ENCODE peak calls at places on chromosomes 6 and 20, in five cellular contexts. One of them, this sample, is unnamed.
A peak's percentile ranks its signal among the peaks of the same experiment; 100 is the strongest.

GRCh38 chr6:133205304-133205703 is 35.9 kb upstream of the EYA4 start:
- DNase-seq in ureter: no peak
- DNase-seq in fibroblast of the aortic adventitia: no peak
- DNase-seq in left cardiac atrium: no peak
- DNase-seq in effector CD8-positive, alpha-beta T cell: no peak
- DNase-seq in this sample: no peak

GRCh38 chr20:10476319-10476724 is 41.2 kb downstream of the SLX4IP start:
- DNase-seq in ureter: no peak
- DNase-seq in fibroblast of the aortic adventitia: peak; percentile 27
- DNase-seq in left cardiac atrium: no peak
- DNase-seq in effector CD8-positive, alpha-beta T cell: no peak
- DNase-seq in this sample: peak; percentile 13

GRCh38 chr6:106125925-106126435 is 39.8 kb downstream of the PRDM1 start:
- DNase-seq in ureter: no peak
- DNase-seq in fibroblast of the aortic adventitia: no peak
- DNase-seq in left cardiac atrium: no peak
- DNase-seq in effector CD8-positive, alpha-beta T cell: no peak
- DNase-seq in this sample: no peak

GRCh38 chr6:158237656-158238055 is 69.5 kb downstream of the GTF2H5 start:
- DNase-seq in ureter: no peak
- DNase-seq in fibroblast of the aortic adventitia: no peak
- DNase-seq in left cardiac atrium: no peak
- DNase-seq in effector CD8-positive, alpha-beta T cell: no peak
- DNase-seq in this sample: no peak

GRCh38 chr20:50467618-50468373 is 42.4 kb upstream of the PTPN1 start:
- DNase-seq in ureter: peak; percentile 52
- DNase-seq in fibroblast of the aortic adventitia: peak; percentile 61
- DNase-seq in left cardiac atrium: peak; percentile 44
- DNase-seq in effector CD8-positive, alpha-beta T cell: no peak
- DNase-seq in this sample: peak; percentile 23

GRCh38 chr6:95109212-95109611 is 468.1 kb upstream of the MANEA start:
- DNase-seq in ureter: no peak
- DNase-seq in fibroblast of the aortic adventitia: no peak
- DNase-seq in left cardiac atrium: no peak
- DNase-seq in effector CD8-positive, alpha-beta T cell: no peak
- DNase-seq in this sample: no peak

GRCh38 chr20:57877995-57878394 is 168.2 kb upstream of the PMEPA1 start:
- DNase-seq in ureter: no peak
- DNase-seq in fibroblast of the aortic adventitia: no peak
- DNase-seq in left cardiac atrium: no peak
- DNase-seq in effector CD8-positive, alpha-beta T cell: no peak
- DNase-seq in this sample: no peak

GRCh38 chr6:6893701-6894100 is 214.1 kb upstream of the RREB1 start:
- DNase-seq in ureter: no peak
- DNase-seq in fibroblast of the aortic adventitia: no peak
- DNase-seq in left cardiac atrium: no peak
- DNase-seq in effector CD8-positive, alpha-beta T cell: no peak
- DNase-seq in this sample: no peak

GRCh38 chr6:147508073-147508870 is at the start of gene SAMD5:
- DNase-seq in ureter: peak; percentile 49
- DNase-seq in fibroblast of the aortic adventitia: peak; percentile 35
- DNase-seq in left cardiac atrium: peak; percentile 68
- DNase-seq in effector CD8-positive, alpha-beta T cell: no peak
- DNase-seq in this sample: no peak

GRCh38 chr6:31797607-31798006 is 2.1 kb upstream of the VARS1 start:
- DNase-seq in ureter: no peak
- DNase-seq in fibroblast of the aortic adventitia: no peak
- DNase-seq in left cardiac atrium: no peak
- DNase-seq in effector CD8-positive, alpha-beta T cell: no peak
- DNase-seq in this sample: no peak

GRCh38 chr6:150685860-150686259 is 86.2 kb downstream of the PLEKHG1 start:
- DNase-seq in ureter: no peak
- DNase-seq in fibroblast of the aortic adventitia: no peak
- DNase-seq in left cardiac atrium: no peak
- DNase-seq in effector CD8-positive, alpha-beta T cell: no peak
- DNase-seq in this sample: peak; percentile 16

GRCh38 chr6:16430661-16431089 is 192.3 kb downstream of the GMPR start:
- DNase-seq in ureter: no peak
- DNase-seq in fibroblast of the aortic adventitia: peak; percentile 89
- DNase-seq in left cardiac atrium: no peak
- DNase-seq in effector CD8-positive, alpha-beta T cell: no peak
- DNase-seq in this sample: no peak

GRCh38 chr6:44176935-44177509 is 18.4 kb downstream of the CAPN11 start:
- DNase-seq in ureter: no peak
- DNase-seq in fibroblast of the aortic adventitia: no peak
- DNase-seq in left cardiac atrium: no peak
- DNase-seq in effector CD8-positive, alpha-beta T cell: peak; percentile 12
- DNase-seq in this sample: no peak

GRCh38 chr6:165987483-165988305 is 180.0 kb downstream of the TBXT start:
- DNase-seq in ureter: no peak
- DNase-seq in fibroblast of the aortic adventitia: peak; percentile 88
- DNase-seq in left cardiac atrium: peak; percentile 90
- DNase-seq in effector CD8-positive, alpha-beta T cell: no peak
- DNase-seq in this sample: peak; percentile 59

GRCh38 chr6:99514089-99514488 is 1.1 kb downstream of the USP45 start:
- DNase-seq in ureter: no peak
- DNase-seq in fibroblast of the aortic adventitia: peak; percentile 15
- DNase-seq in left cardiac atrium: no peak
- DNase-seq in effector CD8-positive, alpha-beta T cell: no peak
- DNase-seq in this sample: peak; percentile 24

GRCh38 chr6:163429858-163430448 is 15.4 kb downstream of the QKI start:
- DNase-seq in ureter: no peak
- DNase-seq in fibroblast of the aortic adventitia: no peak
- DNase-seq in left cardiac atrium: no peak
- DNase-seq in effector CD8-positive, alpha-beta T cell: no peak
- DNase-seq in this sample: no peak

GRCh38 chr6:136791296-136792065 is 796 bp downstream of the MAP3K5 start:
- DNase-seq in ureter: peak; percentile 74
- DNase-seq in fibroblast of the aortic adventitia: peak; percentile 62
- DNase-seq in left cardiac atrium: peak; percentile 66
- DNase-seq in effector CD8-positive, alpha-beta T cell: no peak
- DNase-seq in this sample: peak; percentile 45

GRCh38 chr6:54191460-54191859 is 80.2 kb downstream of the MLIP start:
- DNase-seq in ureter: no peak
- DNase-seq in fibroblast of the aortic adventitia: peak; percentile 6
- DNase-seq in left cardiac atrium: no peak
- DNase-seq in effector CD8-positive, alpha-beta T cell: no peak
- DNase-seq in this sample: no peak

GRCh38 chr20:47576516-47577033 is 74.9 kb downstream of the NCOA3 start:
- DNase-seq in ureter: peak; percentile 74
- DNase-seq in fibroblast of the aortic adventitia: peak; percentile 89
- DNase-seq in left cardiac atrium: peak; percentile 59
- DNase-seq in effector CD8-positive, alpha-beta T cell: no peak
- DNase-seq in this sample: peak; percentile 47

GRCh38 chr6:20564777-20565176 is 30.5 kb downstream of the CDKAL1 start:
- DNase-seq in ureter: no peak
- DNase-seq in fibroblast of the aortic adventitia: no peak
- DNase-seq in left cardiac atrium: no peak
- DNase-seq in effector CD8-positive, alpha-beta T cell: no peak
- DNase-seq in this sample: no peak

GRCh38 chr6:79544939-79545450 is 7.8 kb upstream of the LCA5 start:
- DNase-seq in ureter: peak; percentile 87
- DNase-seq in fibroblast of the aortic adventitia: peak; percentile 97
- DNase-seq in left cardiac atrium: peak; percentile 79
- DNase-seq in effector CD8-positive, alpha-beta T cell: no peak
- DNase-seq in this sample: peak; percentile 88

GRCh38 chr20:62402456-62402855 is 4.6 kb downstream of the CABLES2 start:
- DNase-seq in ureter: no peak
- DNase-seq in fibroblast of the aortic adventitia: no peak
- DNase-seq in left cardiac atrium: no peak
- DNase-seq in effector CD8-positive, alpha-beta T cell: no peak
- DNase-seq in this sample: no peak

GRCh38 chr6:336159-337114 is 44.1 kb downstream of the DUSP22 start:
- DNase-seq in ureter: no peak
- DNase-seq in fibroblast of the aortic adventitia: no peak
- DNase-seq in left cardiac atrium: no peak
- DNase-seq in effector CD8-positive, alpha-beta T cell: no peak
- DNase-seq in this sample: no peak

GRCh38 chr20:47459344-47460073 is 42.2 kb upstream of the NCOA3 start:
- DNase-seq in ureter: no peak
- DNase-seq in fibroblast of the aortic adventitia: no peak
- DNase-seq in left cardiac atrium: no peak
- DNase-seq in effector CD8-positive, alpha-beta T cell: no peak
- DNase-seq in this sample: no peak

GRCh38 chr6:1062786-1063545 is 248.9 kb upstream of the FOXQ1 start:
- DNase-seq in ureter: no peak
- DNase-seq in fibroblast of the aortic adventitia: no peak
- DNase-seq in left cardiac atrium: no peak
- DNase-seq in effector CD8-positive, alpha-beta T cell: no peak
- DNase-seq in this sample: no peak

GRCh38 chr6:44512868-44513641 is 125.5 kb downstream of the CDC5L start:
- DNase-seq in ureter: no peak
- DNase-seq in fibroblast of the aortic adventitia: peak; percentile 60
- DNase-seq in left cardiac atrium: no peak
- DNase-seq in effector CD8-positive, alpha-beta T cell: no peak
- DNase-seq in this sample: peak; percentile 33

GRCh38 chr20:32763202-32763999 is 1.2 kb downstream of the DNMT3B start:
- DNase-seq in ureter: no peak
- DNase-seq in fibroblast of the aortic adventitia: no peak
- DNase-seq in left cardiac atrium: no peak
- DNase-seq in effector CD8-positive, alpha-beta T cell: no peak
- DNase-seq in this sample: no peak

GRCh38 chr6:35810831-35811698 is 5.9 kb downstream of the LHFPL5 start:
- DNase-seq in ureter: no peak
- DNase-seq in fibroblast of the aortic adventitia: peak; percentile 24
- DNase-seq in left cardiac atrium: no peak
- DNase-seq in effector CD8-positive, alpha-beta T cell: no peak
- DNase-seq in this sample: no peak

GRCh38 chr20:15012551-15012950 is 675.1 kb upstream of the FLRT3 start:
- DNase-seq in ureter: no peak
- DNase-seq in fibroblast of the aortic adventitia: no peak
- DNase-seq in left cardiac atrium: no peak
- DNase-seq in effector CD8-positive, alpha-beta T cell: no peak
- DNase-seq in this sample: no peak

GRCh38 chr6:158707120-158707519 is 57.3 kb downstream of the SYTL3 start:
- DNase-seq in ureter: no peak
- DNase-seq in fibroblast of the aortic adventitia: peak; percentile 58
- DNase-seq in left cardiac atrium: peak; percentile 54
- DNase-seq in effector CD8-positive, alpha-beta T cell: no peak
- DNase-seq in this sample: no peak

GRCh38 chr6:7878401-7878964 is 32.1 kb downstream of the TXNDC5 start:
- DNase-seq in ureter: no peak
- DNase-seq in fibroblast of the aortic adventitia: no peak
- DNase-seq in left cardiac atrium: no peak
- DNase-seq in effector CD8-positive, alpha-beta T cell: no peak
- DNase-seq in this sample: no peak

GRCh38 chr6:105624055-105624454 is 221.2 kb upstream of the PREP start:
- DNase-seq in ureter: no peak
- DNase-seq in fibroblast of the aortic adventitia: peak; percentile 54
- DNase-seq in left cardiac atrium: no peak
- DNase-seq in effector CD8-positive, alpha-beta T cell: no peak
- DNase-seq in this sample: no peak

This sample was measured in midbrain.